ENCODE peak calls at places on chromosomes 3 and 15, in seven cellular contexts. L is RWPE1, G is brain microvascular endothelial cell, E is PC-3, J is fibroblast of mammary gland, T is K562, C is dorsolateral prefrontal cortex. V is an unnamed sample.

GRCh38 chr3:140050977-140051957 is 116.3 kb downstream of the CLSTN2 start:
- DNase-seq in C (no peak), E (no peak), L (peak), T (peak), J (peak), G (no peak), V (no peak)

GRCh38 chr3:63168179-63168578 is 109.9 kb upstream of the SYNPR start:
- DNase-seq in J (no peak), T (no peak), L (no peak), C (no peak), E (no peak), G (no peak), V (no peak)

GRCh38 chr15:101126618-101127502 is 125.0 kb downstream of the CHSY1 start:
- DNase-seq in G (peak), E (peak), T (no peak), J (peak), C (no peak), L (no peak), V (no peak)

GRCh38 chr3:182879031-182879611 is 85.8 kb downstream of the ATP11B start:
- DNase-seq in J (no peak), C (no peak), E (peak), G (no peak), T (no peak), L (no peak), V (no peak)

GRCh38 chr3:62558549-62559112 is 185.3 kb upstream of the FEZF2 start:
- DNase-seq in J (peak), E (peak), T (peak), L (peak), G (peak), C (no peak), V (no peak)

GRCh38 chr15:69074011-69074842 is 59.7 kb downstream of the NOX5 start:
- DNase-seq in G (peak), E (peak), L (peak), T (no peak), J (peak), C (no peak), V (no peak)

GRCh38 chr15:27884726-27885125 is 214.4 kb downstream of the OCA2 start:
- DNase-seq in L (no peak), E (no peak), G (no peak), J (no peak), T (no peak), C (no peak), V (no peak)

GRCh38 chr15:25624504-25625172 is 185.8 kb upstream of the UBE3A start:
- DNase-seq in G (no peak), L (no peak), T (no peak), C (no peak), E (no peak), J (no peak), V (no peak)

GRCh38 chr3:49134471-49135265 is 1.8 kb upstream of the LAMB2 start:
- DNase-seq in J (no peak), E (no peak), G (no peak), T (peak), C (no peak), L (no peak), V (no peak)

GRCh38 chr3:62876064-62876463 is 848 bp upstream of the CADPS start:
- DNase-seq in C (no peak), J (peak), E (peak), T (peak), G (peak), L (peak), V (no peak)

GRCh38 chr3:100185847-100186246 is 71.5 kb upstream of the FILIP1L start:
- DNase-seq in T (no peak), C (no peak), E (no peak), J (peak), G (no peak), L (no peak), V (no peak)
- TF ChIP-seq CTCF in T (no peak), C (no peak), E (no peak), J (no peak), G (peak), L (no peak), V (no peak)

GRCh38 chr3:3170998-3171397 is 8.5 kb downstream of the CRBN start:
- DNase-seq in L (no peak), C (no peak), G (no peak), T (peak), J (peak), E (peak), V (no peak)
- TF ChIP-seq CTCF in L (peak), C (peak), G (peak), T (peak), J (peak), E (peak), V (no peak)

GRCh38 chr15:66077320-66077663 is 176.3 kb downstream of the MEGF11 start:
- DNase-seq in C (no peak), L (no peak), E (no peak), J (no peak), T (no peak), G (no peak), V (no peak)

GRCh38 chr15:66075947-66076346 is 177.6 kb downstream of the MEGF11 start:
- DNase-seq in E (no peak), J (no peak), T (no peak), G (no peak), C (no peak), L (no peak), V (no peak)

GRCh38 chr15:66078929-66079275 is 174.6 kb downstream of the MEGF11 start:
- DNase-seq in T (no peak), E (no peak), C (no peak), G (no peak), J (no peak), L (no peak), V (no peak)

GRCh38 chr15:66076591-66077319 is 176.8 kb downstream of the MEGF11 start:
- DNase-seq in L (no peak), J (no peak), T (no peak), G (no peak), E (no peak), C (no peak), V (no peak)

GRCh38 chr15:66078196-66078928 is 175.2 kb downstream of the MEGF11 start:
- DNase-seq in E (no peak), C (no peak), T (no peak), G (no peak), L (no peak), J (no peak), V (no peak)
- TF ChIP-seq CTCF in E (no peak), C (no peak), T (no peak), G (no peak), L (no peak), J (no peak), V (no peak)

GRCh38 chr3:15989419-15989818 is 185.1 kb upstream of the GALNT15 start:
- DNase-seq in J (peak), E (peak), T (no peak), G (no peak), C (no peak), L (no peak), V (no peak)
- TF ChIP-seq CTCF in J (peak), E (peak), T (peak), G (peak), C (no peak), L (no peak), V (no peak)

GRCh38 chr3:187361835-187362234 is 6.3 kb upstream of the RTP4 start:
- DNase-seq in E (no peak), G (no peak), C (no peak), T (no peak), J (no peak), L (no peak), V (no peak)

GRCh38 chr3:187360523-187361060 is 7.6 kb upstream of the RTP4 start:
- DNase-seq in T (no peak), L (no peak), G (no peak), C (no peak), E (no peak), J (peak), V (no peak)

DNA sequence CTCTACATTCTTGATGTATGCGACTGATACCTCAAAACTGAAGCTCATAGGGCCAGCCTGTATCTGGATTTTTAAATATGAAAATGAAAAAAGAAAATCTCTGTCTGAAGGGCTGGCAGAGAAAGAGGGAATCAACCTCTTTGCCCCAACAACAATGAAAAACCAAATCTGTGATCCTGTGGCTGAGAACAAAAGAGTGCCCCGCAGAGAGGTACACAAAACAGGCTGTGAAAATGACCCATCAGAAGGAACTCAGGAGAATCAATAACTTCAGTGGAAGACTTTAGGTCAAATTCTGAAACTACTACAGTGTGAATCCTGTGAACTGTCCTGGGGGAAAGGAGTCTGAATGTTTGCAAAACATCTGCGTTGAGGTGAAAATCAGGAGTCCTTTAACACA is 8.1 kb upstream of the RTP4 start:
- DNase-seq in J (no peak), T (no peak), G (no peak), L (no peak), C (no peak), E (no peak), V (no peak)
- TF ChIP-seq CTCF in J (no peak), T (no peak), G (no peak), L (no peak), C (no peak), E (no peak), V (no peak)